ENCODE peak calls at places on chromosomes 12 and 14, in five cellular contexts. S is activated B cell treated with CpG ODN at 0.5 μM for 24 hours, Y is stomach, L is heart left ventricle, X is cardiac muscle cell. I is an unnamed sample.

GRCh38 chr14:92961567-92961855 is 38.6 kb downstream of the CHGA start:
- DNase-seq in S (no peak), Y (no peak), L (no peak), X (no peak), I (no peak)

GRCh38 chr12:65518771-65519170 is 240.3 kb downstream of the MSRB3 start:
- DNase-seq in S (no peak), Y (no peak), L (no peak), X (no peak), I (no peak)

GRCh38 chr12:121289962-121290361 is 6.5 kb downstream of the CAMKK2 start:
- DNase-seq in S (no peak), Y (no peak), L (no peak), X (no peak), I (no peak)

GRCh38 chr12:104667139-104667538 is 210.4 kb downstream of the CHST11 start:
- DNase-seq in S (no peak), Y (no peak), L (no peak), X (no peak), I (no peak)

GRCh38 chr12:132138941-132139871 is 4.9 kb downstream of the DDX51 start:
- DNase-seq in S (no peak), Y (no peak), L (no peak), X (no peak), I (no peak)

GRCh38 chr12:81470923-81471322 is 288.2 kb downstream of the PPFIA2 start:
- DNase-seq in S (no peak), Y (no peak), L (no peak), X (no peak), I (no peak)

GRCh38 chr14:49306152-49306751 is 279.9 kb downstream of the RPS29 start:
- DNase-seq in S (no peak), Y (no peak), L (no peak), X (peak), I (no peak)

GRCh38 chr14:23186913-23187654 is 3.6 kb upstream of the SLC7A8 start:
- DNase-seq in S (no peak), Y (peak), L (peak), X (peak), I (no peak)

GRCh38 chr14:61130512-61131260 is 149.6 kb downstream of the SLC38A6 start:
- DNase-seq in S (no peak), Y (no peak), L (no peak), X (no peak), I (no peak)

GRCh38 chr14:77023001-77023996 is 5.2 kb downstream of the IRF2BPL start:
- DNase-seq in S (no peak), Y (peak), L (no peak), X (peak), I (peak)

GRCh38 chr12:70756791-70757190 is 119.6 kb upstream of the PTPRB start:
- DNase-seq in S (no peak), Y (no peak), L (no peak), X (no peak), I (no peak)

GRCh38 chr14:94227029-94227428 is 52.9 kb downstream of the PPP4R4 start:
- DNase-seq in S (no peak), Y (no peak), L (no peak), X (no peak), I (no peak)

GRCh38 chr12:124007810-124008570 is 35.0 kb downstream of the ZNF664 start:
- DNase-seq in S (no peak), Y (no peak), L (no peak), X (no peak), I (no peak)

GRCh38 chr12:82524020-82524419 is 162.7 kb upstream of the TMTC2 start:
- DNase-seq in S (no peak), Y (no peak), L (no peak), X (peak), I (no peak)

GRCh38 chr12:83818888-83819287 is 1093.7 kb downstream of the SLC6A15 start:
- DNase-seq in S (no peak), Y (no peak), L (no peak), X (no peak), I (no peak)

GRCh38 chr14:103819503-103820307 is 27.7 kb downstream of the PPP1R13B start:
- DNase-seq in S (no peak), Y (peak), L (peak), X (peak), I (no peak)

GRCh38 chr14:92565718-92566115 is 52.1 kb downstream of the RIN3 start:
- DNase-seq in S (no peak), Y (no peak), L (no peak), X (no peak), I (no peak)

GRCh38 chr12:68611094-68611818 is 557 bp downstream of the RAP1B start:
- DNase-seq in S (peak), Y (peak), L (peak), X (peak), I (peak)

GRCh38 chr12:113318900-113319628 is 15.8 kb downstream of the SLC8B1 start:
- DNase-seq in S (no peak), Y (no peak), L (no peak), X (no peak), I (no peak)

GRCh38 chr12:113299619-113300237 is 35.2 kb downstream of the SLC8B1 start:
- DNase-seq in S (no peak), Y (peak), L (peak), X (peak), I (no peak)

GRCh38 chr14:77615231-77616132 is 955 bp downstream of the SPTLC2 start:
- DNase-seq in S (peak), Y (no peak), L (no peak), X (peak), I (no peak)

GRCh38 chr12:56751712-56752598 is at the start of gene PRIM1:
- DNase-seq in S (peak), Y (peak), L (peak), X (peak), I (peak)

GRCh38 chr12:64105026-64105425 is 117.1 kb downstream of the KICS2 start:
- DNase-seq in S (no peak), Y (no peak), L (no peak), X (no peak), I (no peak)

GRCh38 chr12:50242751-50243191 is 40.5 kb downstream of the LIMA1 start:
- DNase-seq in S (no peak), Y (no peak), L (no peak), X (no peak), I (no peak)

GRCh38 chr12:108856170-108856427 is 1.3 kb downstream of the SSH1 start:
- DNase-seq in S (no peak), Y (no peak), L (peak), X (no peak), I (no peak)

GRCh38 chr14:55129428-55130193 is 559 bp downstream of the LGALS3 start:
- DNase-seq in S (peak), Y (peak), L (peak), X (peak), I (peak)

GRCh38 chr12:14892726-14893442 is 7.2 kb upstream of the MGP start:
- DNase-seq in S (no peak), Y (no peak), L (peak), X (no peak), I (no peak)

GRCh38 chr14:43568022-43568421 is 939.1 kb downstream of the FSCB start:
- DNase-seq in S (no peak), Y (no peak), L (no peak), X (no peak), I (no peak)

GRCh38 chr14:103735439-103735814 is 19.8 kb downstream of the ZFYVE21 start:
- DNase-seq in S (no peak), Y (no peak), L (no peak), X (no peak), I (no peak)

GRCh38 chr14:96052541-96053105 is 13.5 kb downstream of the C14orf132 start:
- DNase-seq in S (no peak), Y (no peak), L (peak), X (no peak), I (no peak)

GRCh38 chr12:106719879-106720278 is 54.6 kb upstream of the RIC8B start:
- DNase-seq in S (no peak), Y (no peak), L (no peak), X (no peak), I (no peak)

GRCh38 chr12:93243689-93244513 is 133.8 kb upstream of the NUDT4 start:
- DNase-seq in S (no peak), Y (no peak), L (no peak), X (peak), I (no peak)

GRCh38 chr14:63470877-63471565 is 72.2 kb downstream of the PPP2R5E start:
- DNase-seq in S (no peak), Y (no peak), L (no peak), X (no peak), I (no peak)

GRCh38 chr12:107760207-107760816 is 625 bp downstream of the PRDM4 start:
- DNase-seq in S (no peak), Y (no peak), L (peak), X (peak), I (peak)

GRCh38 chr14:59182641-59183040 is 5.8 kb upstream of the DAAM1 start:
- DNase-seq in S (no peak), Y (no peak), L (no peak), X (no peak), I (no peak)

GRCh38 chr12:52316290-52316689 is 4.9 kb downstream of the KRT83 start:
- DNase-seq in S (no peak), Y (no peak), L (no peak), X (no peak), I (no peak)

GRCh38 chr12:120646044-120646443 is 5.6 kb downstream of the CABP1 start:
- DNase-seq in S (no peak), Y (no peak), L (no peak), X (no peak), I (no peak)

GRCh38 chr12:14665354-14666348 is 30.7 kb downstream of the GUCY2C start:
- DNase-seq in S (no peak), Y (no peak), L (no peak), X (no peak), I (no peak)

GRCh38 chr14:68787235-68787727 is 5.6 kb downstream of the ZFP36L1 start:
- DNase-seq in S (no peak), Y (peak), L (no peak), X (no peak), I (no peak)

GRCh38 chr12:110704750-110705149 is 15.8 kb upstream of the HVCN1 start:
- DNase-seq in S (no peak), Y (peak), L (no peak), X (no peak), I (peak)
- TF ChIP-seq CTCF in S (no peak), Y (no peak), L (no peak), X (peak), I (peak)

GRCh38 chr12:90460681-90461080 is 494.3 kb downstream of the CCER1 start:
- DNase-seq in S (no peak), Y (no peak), L (no peak), X (no peak), I (no peak)
- TF ChIP-seq CTCF in S (no peak), Y (no peak), L (no peak), X (no peak), I (no peak)

GRCh38 chr12:25995906-25996305 is 37.4 kb downstream of the RASSF8 start:
- DNase-seq in S (no peak), Y (no peak), L (no peak), X (no peak), I (no peak)
- TF ChIP-seq CTCF in S (no peak), Y (no peak), L (no peak), X (no peak), I (no peak)

GRCh38 chr14:50954811-50955372 is 10.6 kb upstream of the PYGL start:
- DNase-seq in S (no peak), Y (no peak), L (no peak), X (peak), I (no peak)

GRCh38 chr14:50948205-50948604 is 3.9 kb upstream of the PYGL start:
- DNase-seq in S (no peak), Y (no peak), L (no peak), X (no peak), I (no peak)

GRCh38 chr14:50947446-50947845 is 3.2 kb upstream of the PYGL start:
- DNase-seq in S (no peak), Y (no peak), L (no peak), X (no peak), I (no peak)

GRCh38 chr14:50953497-50953896 is 9.2 kb upstream of the PYGL start:
- DNase-seq in S (no peak), Y (no peak), L (no peak), X (no peak), I (no peak)

GRCh38 chr14:50951032-50951431 is 6.7 kb upstream of the PYGL start:
- DNase-seq in S (no peak), Y (no peak), L (no peak), X (no peak), I (no peak)
- TF ChIP-seq CTCF in S (no peak), Y (no peak), L (no peak), X (no peak), I (no peak)

I was measured in progenitor cell of endocrine pancreas.